ENCODE peak calls at places on chromosomes 7 and 10, in four cellular contexts. K is psoas muscle, L is PC-9, P is astrocyte. V is an unnamed sample. For H3K4me1, the result is how much of the 10 kb centered on the place peaks cover.

GRCh38 chr10:43751646-43752045 is 103.0 kb upstream of the ZNF32 start:
- DNase-seq in K (no peak), L (no peak), P (no peak), V (no peak)

GRCh38 chr7:147298611-147299043 is 1182.0 kb downstream of the CNTNAP2 start:
- DNase-seq in K (no peak), L (no peak), P (peak), V (no peak)

GRCh38 chr7:135508853-135509588 is 881 bp downstream of the CNOT4 start:
- DNase-seq in K (no peak), L (no peak), P (peak), V (no peak)

GRCh38 chr10:113463777-113464176 is 89.1 kb upstream of the HABP2 start:
- DNase-seq in K (no peak), L (no peak), P (peak), V (no peak)

GRCh38 chr7:100965723-100966541 is 3.4 kb upstream of the MUC12 start:
- DNase-seq in K (peak), L (peak), P (no peak), V (peak)

GRCh38 chr7:111256391-111256790 is 165.5 kb downstream of the LRRN3 start:
- DNase-seq in K (no peak), L (no peak), P (no peak), V (no peak)

GRCh38 chr7:25369794-25370193 is 141.5 kb upstream of the NPVF start:
- DNase-seq in K (peak), L (no peak), P (no peak), V (no peak)

GRCh38 chr10:108862691-108863350 is 1060.5 kb downstream of the XPNPEP1 start:
- DNase-seq in K (no peak), L (no peak), P (peak), V (no peak)

GRCh38 chr10:49508249-49508648 is 30.7 kb downstream of the ERCC6 start:
- DNase-seq in K (no peak), L (no peak), P (no peak), V (no peak)

GRCh38 chr7:102396710-102397019 is 502 bp downstream of the PRKRIP1 start:
- DNase-seq in K (no peak), L (no peak), P (no peak), V (no peak)

GRCh38 chr10:96402417-96403305 is 43.9 kb upstream of the OPALIN start:
- DNase-seq in K (no peak), L (no peak), P (no peak), V (no peak)

GRCh38 chr10:121900443-121901174 is 27.2 kb downstream of the ATE1 start:
- DNase-seq in K (no peak), L (no peak), P (peak), V (no peak)

GRCh38 chr10:74871595-74872382 is 45.4 kb downstream of the KAT6B start:
- DNase-seq in K (no peak), L (no peak), P (no peak), V (no peak)

GRCh38 chr7:41603985-41604384 is 98.9 kb downstream of the INHBA start:
- DNase-seq in K (no peak), L (no peak), P (no peak), V (no peak)

GRCh38 chr7:41792099-41792498 is 89.2 kb upstream of the INHBA start:
- DNase-seq in K (no peak), L (no peak), P (no peak), V (no peak)

GRCh38 chr7:80498481-80499349 is 13.1 kb downstream of the GNAT3 start:
- DNase-seq in K (no peak), L (no peak), P (peak), V (no peak)

GRCh38 chr7:116585967-116586366 is 61.1 kb downstream of the CAV1 start:
- DNase-seq in K (no peak), L (no peak), P (no peak), V (no peak)

GRCh38 chr7:2719007-2719406 is 31.0 kb downstream of the AMZ1 start:
- DNase-seq in K (no peak), L (peak), P (no peak), V (no peak)

GRCh38 chr7:151809156-151809863 is 67.6 kb downstream of the PRKAG2 start:
- DNase-seq in K (no peak), L (no peak), P (no peak), V (no peak)

GRCh38 chr7:34430456-34430855 is 227.6 kb upstream of the NPSR1 start:
- DNase-seq in K (no peak), L (peak), P (peak), V (no peak)

GRCh38 chr10:7666253-7667023 is at the start of gene ITIH5:
- DNase-seq in K (no peak), L (no peak), P (no peak), V (no peak)

GRCh38 chr7:67696878-67697277 is 700.2 kb downstream of the TYW1 start:
- DNase-seq in K (no peak), L (no peak), P (no peak), V (no peak)

GRCh38 chr10:73625004-73625883 is 16.0 kb downstream of the MYOZ1 start:
- DNase-seq in K (no peak), L (peak), P (peak), V (no peak)

GRCh38 chr7:115676080-115676479 is 354.5 kb downstream of the TFEC start:
- DNase-seq in K (no peak), L (peak), P (peak), V (no peak)

DNA sequence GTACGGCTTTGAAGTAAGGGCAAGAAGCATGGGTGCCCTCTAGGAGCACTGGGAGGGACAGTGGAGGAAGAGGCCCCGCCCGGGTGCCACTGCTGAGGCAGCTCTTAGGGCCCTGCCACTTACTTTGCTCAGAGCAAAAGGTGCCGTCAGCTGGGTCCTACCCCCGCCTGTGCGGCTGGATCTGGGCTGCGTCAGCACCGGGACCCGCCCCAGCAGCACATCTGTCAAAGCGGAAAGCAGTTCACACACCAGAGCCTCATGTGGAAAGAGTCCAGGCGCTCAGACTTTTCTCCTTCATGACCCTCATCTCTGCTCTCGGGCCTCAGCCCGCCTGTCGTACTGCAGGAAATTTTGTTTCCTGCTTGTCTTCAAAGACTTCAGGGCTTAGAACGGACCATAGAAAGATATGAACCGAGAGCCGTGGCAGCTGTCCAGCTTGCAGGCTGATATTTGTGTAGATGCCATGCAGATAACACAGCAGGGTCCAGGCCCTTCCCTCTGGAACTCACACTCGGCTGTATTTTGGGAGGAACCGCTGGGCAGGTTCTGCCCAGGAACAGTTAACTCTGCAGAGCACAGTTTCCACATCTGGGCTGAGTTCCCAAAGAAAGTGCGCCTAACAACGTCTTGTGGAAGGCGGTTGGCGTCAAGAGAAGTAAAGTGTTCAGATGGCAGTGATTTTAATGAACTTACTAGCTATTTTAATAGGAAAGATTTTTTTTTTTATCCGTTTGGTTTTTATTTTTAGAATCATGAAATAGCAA is 44.3 kb upstream of the PRKAR1B start:
- DNase-seq in K (peak), L (no peak), P (no peak), V (peak)
- H3K27ac ChIP-seq in K (peak), L (no peak), P (no peak), V (peak)

DNA sequence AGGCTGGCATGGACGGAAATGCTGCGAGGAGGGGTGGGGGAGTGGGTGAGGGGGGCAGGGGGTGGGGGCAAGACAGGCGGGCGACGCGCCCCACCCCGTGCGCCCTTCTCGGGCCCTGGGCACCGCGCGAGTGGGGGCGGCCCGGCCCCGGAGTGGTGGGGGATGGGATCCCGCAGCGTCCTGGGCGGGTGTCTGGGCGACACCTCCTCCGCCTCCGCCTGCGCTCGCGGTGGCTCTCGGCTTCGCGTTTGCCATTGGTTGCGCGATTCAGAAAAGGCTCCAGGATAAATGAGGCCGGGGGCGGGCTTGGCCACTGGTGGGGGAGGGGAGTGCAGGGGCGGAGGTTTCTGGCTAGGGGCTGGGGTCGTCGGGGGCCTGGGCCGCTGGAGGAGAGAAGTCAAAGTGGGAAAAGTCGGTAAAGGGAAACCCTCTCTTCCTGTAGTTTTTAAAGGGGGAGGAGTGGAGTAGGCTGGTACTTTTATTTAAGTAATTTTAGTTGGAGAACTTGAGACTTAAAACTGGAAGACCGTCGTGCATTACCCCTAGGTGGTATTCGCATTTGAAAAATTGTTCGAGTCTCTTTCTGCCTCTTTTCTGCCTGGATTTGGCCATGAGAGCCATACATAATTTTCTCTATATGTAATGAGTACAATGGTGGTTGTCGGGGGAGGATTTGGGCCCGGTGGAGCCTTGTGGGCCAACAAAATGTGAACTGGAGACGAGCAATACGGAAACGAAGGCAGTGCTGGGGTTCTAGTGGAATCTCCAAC is 984 bp upstream of the IGF2BP3 start:
- DNase-seq in K (no peak), L (peak), P (peak), V (no peak)
- H3K4me3 ChIP-seq in K (peak), L (peak), P (peak), V (peak)

GRCh38 chr10:60425392-60426110 is 35.9 kb upstream of the ANK3 start:
- DNase-seq in K (no peak), L (no peak), P (peak), V (no peak)

GRCh38 chr10:60427709-60428386 is 38.2 kb upstream of the ANK3 start:
- DNase-seq in K (no peak), L (no peak), P (no peak), V (no peak)

GRCh38 chr10:60426425-60426824 is 36.8 kb upstream of the ANK3 start:
- DNase-seq in K (no peak), L (no peak), P (peak), V (no peak)

GRCh38 chr10:60428387-60428737 is 38.7 kb upstream of the ANK3 start:
- DNase-seq in K (no peak), L (no peak), P (peak), V (no peak)

DNA sequence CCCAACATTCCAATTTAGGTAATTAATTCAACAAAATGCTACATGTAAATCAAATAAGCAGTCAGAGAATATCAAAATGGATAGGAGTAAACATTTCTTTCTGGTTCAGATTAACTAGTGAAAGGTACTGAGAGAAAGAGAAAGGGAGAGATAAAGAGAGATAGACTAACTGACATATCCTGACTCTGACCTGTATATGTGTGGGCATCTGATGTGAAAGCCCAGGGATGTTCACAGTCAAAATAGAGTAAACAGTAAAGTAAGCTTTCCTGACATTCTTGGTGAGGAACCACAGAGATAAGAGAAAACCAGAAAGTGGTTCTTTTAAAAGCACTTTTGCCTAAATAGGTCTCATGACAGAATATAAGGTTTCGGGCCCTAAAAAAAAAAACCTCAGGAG is 37.5 kb upstream of the ANK3 start:
- DNase-seq in K (no peak), L (no peak), P (no peak), V (no peak)
- H3K4me1 ChIP-seq in K (under half), L (under half), P (half or more), V (under half)

DNA sequence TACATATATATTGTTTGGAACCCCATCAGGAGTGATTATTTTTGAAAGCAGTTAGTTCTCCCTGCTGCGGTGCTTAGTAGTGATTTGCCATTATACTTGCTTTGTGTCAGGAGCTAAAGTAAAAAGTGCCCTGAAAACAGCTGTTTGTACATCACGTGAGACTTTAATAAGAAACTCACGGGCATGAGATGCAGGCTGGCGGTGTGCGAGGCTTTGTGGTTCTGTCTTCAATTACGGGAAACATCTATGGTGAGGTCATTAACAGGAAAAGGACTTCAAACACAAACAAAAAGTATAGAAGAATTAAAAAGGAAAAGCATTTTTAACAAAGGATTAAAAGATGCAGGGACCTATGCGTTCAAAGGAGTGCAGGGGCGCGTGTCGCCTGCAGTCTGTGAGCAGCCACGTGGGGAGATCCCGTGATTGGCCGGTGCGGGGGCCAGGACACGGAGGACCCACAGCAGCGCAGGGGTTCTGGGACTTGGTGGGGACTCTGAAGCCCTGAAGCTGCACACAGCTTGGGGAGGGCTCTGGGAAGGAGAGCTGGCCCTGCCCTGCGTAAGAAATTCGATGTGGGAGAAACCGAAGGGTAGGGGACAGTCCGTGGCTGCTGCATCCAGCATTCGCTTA is 268.3 kb downstream of the KLF6 start:
- DNase-seq in K (no peak), L (no peak), P (no peak), V (no peak)
- H3K27ac ChIP-seq in K (no peak), L (no peak), P (no peak), V (no peak)